ENCODE peak calls at places on chromosome 12, in six cellular contexts. D is choroid plexus epithelial cell; X is OCI-LY7; G is Calu3; A is tibial nerve; Y is CD8-positive, alpha-beta T cell. R is an unnamed sample.

GRCh38 chr12:3141339-3142321 is 64.5 kb downstream of the TSPAN9 start:
- DNase-seq in A (no peak), X (no peak), Y (no peak), G (no peak), D (no peak), R (no peak)

GRCh38 chr12:1666685-1667162 is 24.1 kb upstream of the ADIPOR2 start:
- DNase-seq in Y (no peak), A (no peak), G (no peak), D (no peak), X (no peak), R (no peak)

GRCh38 chr12:58540480-58541299 is 379.6 kb downstream of the LRIG3 start:
- DNase-seq in A (peak; percentile 65), X (peak; percentile 45), Y (no peak), G (peak; percentile 83), D (peak; percentile 95), R (no peak)

GRCh38 chr12:110010853-110011835 is 11.9 kb downstream of the ANKRD13A start:
- DNase-seq in X (peak; percentile 76), D (no peak), A (no peak), G (no peak), Y (no peak), R (peak; percentile 52)

GRCh38 chr12:5588231-5588995 is 156.5 kb downstream of the NTF3 start:
- DNase-seq in X (no peak), G (no peak), A (peak; percentile 52), D (no peak), Y (no peak), R (no peak)

GRCh38 chr12:111777345-111778045 is 10.8 kb downstream of the ALDH2 start:
- DNase-seq in A (no peak), D (no peak), X (no peak), Y (no peak), G (peak; percentile 85), R (no peak)

GRCh38 chr12:95634622-95635621 is 83.6 kb upstream of the USP44 start:
- DNase-seq in D (peak; percentile 65), A (no peak), G (peak; percentile 78), Y (no peak), X (no peak), R (no peak)

GRCh38 chr12:113135178-113136127 is at the start of gene RASAL1:
- DNase-seq in X (peak; percentile 93), Y (peak; percentile 59), A (no peak), D (no peak), G (peak; percentile 100), R (peak; percentile 87)

DNA sequence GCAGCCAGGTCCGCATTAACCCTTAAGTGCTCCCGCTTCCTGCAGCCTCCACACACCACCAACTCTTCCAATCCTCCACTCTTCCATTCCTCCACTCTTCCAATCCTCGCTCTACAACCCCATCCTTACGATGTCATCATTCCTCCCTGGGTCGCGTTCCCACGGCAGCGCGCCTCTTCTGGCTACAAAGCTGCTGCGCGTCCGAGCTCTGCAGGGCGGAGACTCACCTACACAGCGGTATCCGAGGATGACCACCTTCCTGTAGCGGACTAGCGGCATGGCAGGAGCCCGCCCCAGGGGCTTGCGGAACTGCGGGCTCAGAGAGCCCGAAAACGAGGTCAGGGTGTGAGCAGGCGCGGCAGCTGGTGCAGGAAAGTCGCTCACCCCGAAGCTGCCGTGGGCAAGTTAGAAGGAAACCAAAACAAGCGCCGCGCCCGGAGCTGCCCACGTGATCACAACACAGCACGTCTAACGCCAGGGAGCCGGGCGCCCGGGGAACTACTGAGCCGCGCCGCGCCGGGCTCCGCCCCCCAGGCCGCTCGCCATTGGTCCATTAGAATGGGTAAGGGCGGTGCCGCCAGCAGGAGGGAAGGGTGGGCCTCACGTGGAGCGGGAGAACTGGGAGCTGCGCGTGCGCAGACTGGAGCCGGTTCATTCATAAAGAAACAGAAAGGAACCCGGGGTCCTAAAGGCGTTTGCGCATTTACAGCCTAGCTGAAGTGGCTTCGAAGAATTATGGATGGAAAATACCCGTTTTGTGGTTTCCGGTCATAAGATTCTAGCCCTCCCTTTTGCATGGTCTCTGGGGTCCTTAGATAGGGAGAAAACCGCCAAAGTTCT is at the start of gene RHEBL1:
- DNase-seq in D (peak; percentile 97), X (peak; percentile 98), Y (peak; percentile 99), G (peak; percentile 96), A (peak; percentile 96), R (peak; percentile 98)
- TF ChIP-seq CTCF in D (peak; percentile 40), X (peak; percentile 64), Y (no peak), G (no peak), A (no peak), R (peak; percentile 41)

GRCh38 chr12:105085537-105085936 is 1.3 kb upstream of the ALDH1L2 start:
- DNase-seq in G (no peak), D (no peak), A (no peak), Y (no peak), X (no peak), R (no peak)

GRCh38 chr12:105084251-105085250 is at the start of gene ALDH1L2:
- DNase-seq in D (peak; percentile 94), G (peak; percentile 91), Y (peak; percentile 49), X (no peak), A (peak; percentile 79), R (peak; percentile 79)

GRCh38 chr12:105083041-105083440 is 1.2 kb downstream of the ALDH1L2 start:
- DNase-seq in A (no peak), D (no peak), Y (no peak), X (no peak), G (no peak), R (no peak)

GRCh38 chr12:105079011-105079570 is 5.2 kb downstream of the ALDH1L2 start:
- DNase-seq in A (no peak), Y (no peak), X (no peak), D (no peak), G (no peak), R (no peak)

GRCh38 chr12:105083551-105084105 is 630 bp downstream of the ALDH1L2 start:
- DNase-seq in Y (no peak), A (peak; percentile 63), D (peak; percentile 84), X (no peak), G (peak; percentile 52), R (peak; percentile 25)
- TF ChIP-seq CTCF in Y (no peak), A (no peak), D (peak; percentile 30), X (no peak), G (no peak), R (no peak)

DNA sequence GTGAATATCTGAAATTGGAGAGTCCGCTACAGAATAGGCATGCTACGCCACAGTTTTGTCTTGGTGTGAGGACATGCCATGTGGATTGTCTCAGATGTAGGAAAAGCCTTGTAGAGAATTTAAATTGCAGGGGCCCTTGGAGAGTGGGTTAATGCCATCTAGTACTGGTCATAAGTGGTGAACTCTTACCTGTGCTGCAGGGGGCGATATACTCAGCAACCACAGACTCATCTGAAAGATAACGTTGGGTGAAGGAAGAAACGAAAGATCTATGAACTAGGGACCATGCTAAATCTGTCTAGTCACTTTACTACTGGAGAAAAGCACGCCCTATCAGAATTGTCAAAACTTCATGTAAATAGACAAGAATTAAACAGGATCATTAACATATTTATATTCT is 33.7 kb upstream of the A2M start:
- DNase-seq in Y (no peak), D (no peak), G (no peak), A (no peak), X (peak; percentile 12), R (no peak)
- TF ChIP-seq CTCF in Y (no peak), D (no peak), G (no peak), A (no peak), X (peak; percentile 66), R (no peak)

GRCh38 chr12:64236549-64236948 is 14.5 kb upstream of the KICS2 start:
- DNase-seq in G (no peak), X (no peak), A (no peak), D (peak; percentile 66), Y (no peak), R (no peak)
- TF ChIP-seq CTCF in G (no peak), X (no peak), A (no peak), D (peak; percentile 51), Y (no peak), R (no peak)

GRCh38 chr12:20549115-20549719 is 145.9 kb upstream of the SLCO1C1 start:
- DNase-seq in G (peak; percentile 31), Y (no peak), A (peak; percentile 64), D (peak; percentile 88), X (no peak), R (no peak)
- TF ChIP-seq CTCF in G (peak; percentile 43), Y (no peak), A (peak; percentile 49), D (peak; percentile 94), X (peak; percentile 69), R (no peak)

R was measured in GM13976.